ENCODE peak calls at places on chromosomes 11 and 22, in six cellular contexts. One of them, this sample, is unnamed.

GRCh38 chr11:116869610-116870009 is 32.2 kb upstream of the APOA1 start:
- DNase-seq in lung: no peak
- DNase-seq in aorta: no peak
- DNase-seq in Peyer's patch: no peak
- DNase-seq in A673: no peak
- DNase-seq in astrocyte: no peak
- DNase-seq in this sample: no peak

GRCh38 chr11:72741849-72742521 is 10.2 kb downstream of the ARAP1 start:
- DNase-seq in lung: no peak
- DNase-seq in Peyer's patch: no peak
- DNase-seq in astrocyte: no peak
- DNase-seq in aorta: no peak
- DNase-seq in A673: no peak
- DNase-seq in this sample: peak; percentile 52

GRCh38 chr11:62420882-62421281 is 2.0 kb downstream of the SCGB1A1 start:
- DNase-seq in A673: no peak
- DNase-seq in astrocyte: no peak
- DNase-seq in aorta: no peak
- DNase-seq in lung: no peak
- DNase-seq in Peyer's patch: no peak
- DNase-seq in this sample: no peak

GRCh38 chr11:70545626-70545945 is 147.3 kb downstream of the CTTN start:
- DNase-seq in lung: no peak
- DNase-seq in Peyer's patch: no peak
- DNase-seq in astrocyte: no peak
- DNase-seq in aorta: no peak
- DNase-seq in A673: no peak
- DNase-seq in this sample: peak; percentile 31

GRCh38 chr11:57458410-57459111 is 1.8 kb upstream of the RTN4RL2 start:
- DNase-seq in aorta: peak; percentile 66
- DNase-seq in astrocyte: no peak
- DNase-seq in Peyer's patch: peak; percentile 69
- DNase-seq in lung: no peak
- DNase-seq in A673: peak; percentile 79
- DNase-seq in this sample: peak; percentile 58

GRCh38 chr11:3380706-3381570 is 2.0 kb upstream of the ZNF195 start:
- DNase-seq in A673: no peak
- DNase-seq in astrocyte: no peak
- DNase-seq in lung: no peak
- DNase-seq in aorta: peak; percentile 55
- DNase-seq in Peyer's patch: no peak
- DNase-seq in this sample: no peak

GRCh38 chr11:118002541-118003019 is 16.4 kb downstream of the IL10RA start:
- DNase-seq in astrocyte: no peak
- DNase-seq in A673: peak; percentile 76
- DNase-seq in aorta: no peak
- DNase-seq in lung: peak; percentile 41
- DNase-seq in Peyer's patch: no peak
- DNase-seq in this sample: no peak

GRCh38 chr11:110301032-110301431 is 4.6 kb upstream of the RDX start:
- DNase-seq in A673: no peak
- DNase-seq in aorta: no peak
- DNase-seq in lung: no peak
- DNase-seq in Peyer's patch: no peak
- DNase-seq in astrocyte: no peak
- DNase-seq in this sample: no peak

GRCh38 chr11:120759046-120759445 is 247.5 kb downstream of the GRIK4 start:
- DNase-seq in A673: no peak
- DNase-seq in lung: no peak
- DNase-seq in aorta: no peak
- DNase-seq in Peyer's patch: no peak
- DNase-seq in astrocyte: no peak
- DNase-seq in this sample: no peak

GRCh38 chr22:17922925-17923898 is 101.1 kb downstream of the MICAL3 start:
- DNase-seq in astrocyte: peak; percentile 97
- DNase-seq in Peyer's patch: no peak
- DNase-seq in lung: no peak
- DNase-seq in aorta: peak; percentile 64
- DNase-seq in A673: no peak
- DNase-seq in this sample: no peak

GRCh38 chr11:32210601-32211000 is 119.7 kb downstream of the RCN1 start:
- DNase-seq in Peyer's patch: no peak
- DNase-seq in aorta: no peak
- DNase-seq in astrocyte: peak; percentile 64
- DNase-seq in A673: peak; percentile 48
- DNase-seq in lung: no peak
- DNase-seq in this sample: no peak

GRCh38 chr11:64372802-64373597 is 14.0 kb downstream of the RPS6KA4 start:
- DNase-seq in A673: peak; percentile 97
- DNase-seq in astrocyte: no peak
- DNase-seq in aorta: no peak
- DNase-seq in lung: no peak
- DNase-seq in Peyer's patch: no peak
- DNase-seq in this sample: peak; percentile 28

GRCh38 chr11:18100926-18101656 is 4.8 kb downstream of the SAAL1 start:
- DNase-seq in A673: no peak
- DNase-seq in astrocyte: no peak
- DNase-seq in lung: no peak
- DNase-seq in Peyer's patch: no peak
- DNase-seq in aorta: no peak
- DNase-seq in this sample: no peak

GRCh38 chr11:115166826-115167225 is 337.4 kb downstream of the CADM1 start:
- DNase-seq in A673: no peak
- DNase-seq in astrocyte: peak; percentile 20
- DNase-seq in Peyer's patch: no peak
- DNase-seq in lung: no peak
- DNase-seq in aorta: no peak
- DNase-seq in this sample: no peak

GRCh38 chr11:108733479-108734116 is 68.7 kb downstream of the DDX10 start:
- DNase-seq in astrocyte: peak; percentile 82
- DNase-seq in A673: peak; percentile 82
- DNase-seq in Peyer's patch: no peak
- DNase-seq in aorta: no peak
- DNase-seq in lung: no peak
- DNase-seq in this sample: no peak

GRCh38 chr11:12077535-12078280 is 32.7 kb upstream of the MICAL2 start:
- DNase-seq in astrocyte: peak; percentile 67
- DNase-seq in Peyer's patch: no peak
- DNase-seq in aorta: no peak
- DNase-seq in lung: no peak
- DNase-seq in A673: no peak
- DNase-seq in this sample: no peak

GRCh38 chr11:78314753-78315152 is 102.9 kb downstream of the GAB2 start:
- DNase-seq in lung: no peak
- DNase-seq in A673: no peak
- DNase-seq in aorta: no peak
- DNase-seq in astrocyte: no peak
- DNase-seq in Peyer's patch: no peak
- DNase-seq in this sample: no peak

GRCh38 chr11:78315724-78316123 is 101.9 kb downstream of the GAB2 start:
- DNase-seq in aorta: no peak
- DNase-seq in lung: no peak
- DNase-seq in Peyer's patch: no peak
- DNase-seq in A673: no peak
- DNase-seq in astrocyte: no peak
- DNase-seq in this sample: no peak

GRCh38 chr11:78313898-78314297 is 103.7 kb downstream of the GAB2 start:
- DNase-seq in lung: no peak
- DNase-seq in aorta: no peak
- DNase-seq in astrocyte: no peak
- DNase-seq in Peyer's patch: no peak
- DNase-seq in A673: no peak
- DNase-seq in this sample: no peak

GRCh38 chr11:78312712-78313111 is 104.9 kb downstream of the GAB2 start:
- DNase-seq in lung: no peak
- DNase-seq in A673: no peak
- DNase-seq in Peyer's patch: no peak
- DNase-seq in aorta: no peak
- DNase-seq in astrocyte: no peak
- DNase-seq in this sample: no peak

DNA sequence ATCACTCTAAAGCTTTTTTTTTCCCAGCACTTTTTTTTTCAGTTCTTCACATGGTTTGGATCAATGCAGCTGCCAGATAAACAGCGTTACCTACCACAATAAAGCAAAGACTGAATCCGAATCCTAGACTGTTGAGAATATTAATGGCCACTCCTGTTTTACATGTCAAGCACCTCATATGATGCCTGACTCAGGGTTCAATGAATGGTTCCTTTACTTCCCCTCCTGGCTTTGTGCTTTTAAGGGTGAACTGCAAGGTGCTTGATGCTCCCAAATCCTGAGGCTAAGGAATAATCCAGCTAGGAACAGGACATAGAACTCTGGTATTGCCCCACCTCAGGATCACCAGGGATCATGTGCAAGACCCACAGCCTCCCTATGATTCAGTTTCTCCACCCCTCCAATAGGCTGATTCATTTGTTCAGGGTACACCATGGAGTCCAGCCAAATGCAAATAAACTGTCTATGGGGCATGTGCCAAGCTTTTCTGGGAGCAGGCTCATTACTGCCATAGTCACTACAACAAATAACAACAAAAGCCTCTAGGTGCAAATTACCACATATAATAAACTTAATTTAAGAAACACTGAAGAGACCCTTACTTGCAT is 104.3 kb downstream of the GAB2 start:
- DNase-seq in lung: no peak
- DNase-seq in Peyer's patch: no peak
- DNase-seq in A673: peak; percentile 41
- DNase-seq in aorta: no peak
- DNase-seq in astrocyte: peak; percentile 74
- DNase-seq in this sample: peak; percentile 42
- H3K4me1 ChIP-seq in lung: peaks cover 35% of the 10 kb centered on the region
- H3K4me1 ChIP-seq in Peyer's patch: no peaks in the 10 kb centered on the region
- H3K4me1 ChIP-seq in A673: peaks cover 21% of the 10 kb centered on the region
- H3K4me1 ChIP-seq in aorta: peaks cover 14% of the 10 kb centered on the region
- H3K4me1 ChIP-seq in astrocyte: peaks cover 8% of the 10 kb centered on the region
- H3K4me1 ChIP-seq in this sample: peaks cover 19% of the 10 kb centered on the region

DNA sequence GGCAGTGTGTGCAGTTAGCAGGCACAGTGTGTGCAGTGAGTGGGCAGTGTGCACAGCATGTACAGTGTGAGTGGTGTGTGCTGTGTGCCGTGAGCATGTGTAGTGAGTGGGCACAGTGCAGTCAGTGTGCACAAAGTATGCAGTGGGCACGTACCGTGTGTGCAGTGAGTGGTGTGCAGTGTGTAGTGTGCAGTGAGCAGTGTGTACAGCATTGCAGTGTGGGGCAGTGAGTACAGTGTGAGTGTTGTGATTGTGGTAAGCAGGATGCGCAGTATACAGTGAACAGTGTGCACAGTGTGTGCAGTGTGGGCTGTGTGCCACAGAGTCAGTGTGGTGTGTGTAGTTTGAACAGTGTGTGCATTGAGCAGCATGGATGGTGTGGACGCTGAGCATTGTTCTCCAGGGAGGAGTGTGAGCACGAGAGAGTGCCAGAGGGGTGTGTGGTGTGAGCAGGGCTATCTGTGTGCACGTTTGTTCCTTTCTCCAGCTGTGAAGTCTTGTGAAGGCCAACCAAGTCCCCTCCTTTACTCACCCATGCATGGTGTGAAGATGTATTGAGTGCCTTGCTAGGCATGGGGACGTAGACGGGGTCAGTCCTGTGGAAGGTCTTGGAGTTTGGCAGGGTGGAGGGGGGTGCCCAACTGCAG is 3.1 kb downstream of the SHANK3 start:
- DNase-seq in Peyer's patch: no peak
- DNase-seq in aorta: no peak
- DNase-seq in lung: no peak
- DNase-seq in A673: no peak
- DNase-seq in astrocyte: no peak
- DNase-seq in this sample: no peak
- H3K4me3 ChIP-seq in Peyer's patch: peak overlapping the region; percentile 47
- H3K4me3 ChIP-seq in aorta: no peak overlapping the region
- H3K4me3 ChIP-seq in lung: peak overlapping the region; percentile 82
- H3K4me3 ChIP-seq in A673: peak overlapping the region; percentile 45
- H3K4me3 ChIP-seq in astrocyte: peak overlapping the region; percentile 33
- H3K4me3 ChIP-seq in this sample: no peak overlapping the region

GRCh38 chr22:37887610-37888378 is 18.3 kb upstream of the MICALL1 start:
- DNase-seq in astrocyte: peak; percentile 68
- DNase-seq in Peyer's patch: no peak
- DNase-seq in A673: peak; percentile 64
- DNase-seq in lung: peak; percentile 49
- DNase-seq in aorta: peak; percentile 60
- DNase-seq in this sample: no peak
- H3K36me3 ChIP-seq in astrocyte: peaks cover 21% of the 10 kb centered on the region
- H3K36me3 ChIP-seq in Peyer's patch: no peaks in the 10 kb centered on the region
- H3K36me3 ChIP-seq in A673: peaks cover 52% of the 10 kb centered on the region
- H3K36me3 ChIP-seq in lung: peaks cover 37% of the 10 kb centered on the region
- H3K36me3 ChIP-seq in aorta: peaks cover 3% of the 10 kb centered on the region
- H3K36me3 ChIP-seq in this sample: peaks cover 6% of the 10 kb centered on the region

GRCh38 chr22:39475337-39475736 is 18.5 kb downstream of the MGAT3 start:
- DNase-seq in lung: no peak
- DNase-seq in A673: no peak
- DNase-seq in Peyer's patch: peak; percentile 52
- DNase-seq in astrocyte: no peak
- DNase-seq in aorta: no peak
- DNase-seq in this sample: no peak

GRCh38 chr22:39477542-39477941 is 20.7 kb downstream of the MGAT3 start:
- DNase-seq in A673: no peak
- DNase-seq in astrocyte: no peak
- DNase-seq in aorta: no peak
- DNase-seq in lung: no peak
- DNase-seq in Peyer's patch: no peak
- DNase-seq in this sample: no peak

GRCh38 chr22:39474351-39474991 is 17.7 kb downstream of the MGAT3 start:
- DNase-seq in astrocyte: no peak
- DNase-seq in lung: no peak
- DNase-seq in A673: no peak
- DNase-seq in aorta: no peak
- DNase-seq in Peyer's patch: peak; percentile 87
- DNase-seq in this sample: peak; percentile 74

GRCh38 chr22:39476664-39477063 is 19.9 kb downstream of the MGAT3 start:
- DNase-seq in A673: no peak
- DNase-seq in lung: no peak
- DNase-seq in aorta: no peak
- DNase-seq in Peyer's patch: no peak
- DNase-seq in astrocyte: no peak
- DNase-seq in this sample: no peak

GRCh38 chr22:39475902-39476301 is 19.1 kb downstream of the MGAT3 start:
- DNase-seq in lung: no peak
- DNase-seq in aorta: no peak
- DNase-seq in astrocyte: no peak
- DNase-seq in Peyer's patch: peak; percentile 47
- DNase-seq in A673: no peak
- DNase-seq in this sample: no peak
- H3K4me1 ChIP-seq in lung: no peaks in the 10 kb centered on the region
- H3K4me1 ChIP-seq in aorta: no peaks in the 10 kb centered on the region
- H3K4me1 ChIP-seq in astrocyte: peaks cover 20% of the 10 kb centered on the region
- H3K4me1 ChIP-seq in Peyer's patch: peaks cover 11% of the 10 kb centered on the region
- H3K4me1 ChIP-seq in A673: peaks cover 14% of the 10 kb centered on the region
- H3K4me1 ChIP-seq in this sample: peaks cover 32% of the 10 kb centered on the region

DNA sequence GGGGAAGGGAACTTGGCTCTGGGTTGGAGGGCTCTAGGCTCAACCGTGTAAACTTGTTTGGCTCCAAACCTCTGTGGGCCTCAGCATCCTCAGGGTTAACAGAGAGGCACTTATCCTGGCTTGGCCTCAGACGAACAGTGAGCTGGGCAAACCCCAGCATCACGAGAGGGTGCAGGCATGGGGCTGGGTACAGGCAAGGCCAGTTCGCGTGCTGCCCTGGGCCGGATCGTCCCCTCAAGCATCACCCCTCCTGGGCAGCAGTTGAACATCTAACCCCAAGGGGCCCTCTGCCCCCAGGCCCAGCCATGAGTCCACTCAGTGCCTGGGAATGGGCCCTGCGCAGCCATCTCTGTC is 1.9 kb downstream of the EHBP1L1 start:
- DNase-seq in lung: no peak
- DNase-seq in A673: no peak
- DNase-seq in astrocyte: no peak
- DNase-seq in Peyer's patch: no peak
- DNase-seq in aorta: no peak
- DNase-seq in this sample: no peak
- H3K4me3 ChIP-seq in lung: no peak overlapping the region
- H3K4me3 ChIP-seq in A673: no peak overlapping the region
- H3K4me3 ChIP-seq in astrocyte: peak overlapping the region; percentile 49
- H3K4me3 ChIP-seq in Peyer's patch: peak overlapping the region; percentile 77
- H3K4me3 ChIP-seq in aorta: peak overlapping the region; percentile 82
- H3K4me3 ChIP-seq in this sample: no peak overlapping the region